ENCODE peak calls at places on chromosomes 13 and 19, in six cellular contexts. P is neuronal stem cell, J is mesendoderm, N is mesenchymal stem cell, A is IMR-90, Y is H1. F is an unnamed sample.

GRCh38 chr19:18000981-18001836 is 6.8 kb upstream of the ARRDC2 start:
- DNase-seq in P (no peak), J (peak), N (peak), A (peak), Y (no peak), F (peak)

GRCh38 chr19:2997720-2998119 is 20.4 kb downstream of the TLE6 start:
- DNase-seq in P (no peak), J (no peak), N (no peak), A (no peak), Y (no peak), F (no peak)

GRCh38 chr19:49911381-49912145 is 14.9 kb upstream of the IL4I1 start:
- DNase-seq in P (no peak), J (no peak), N (peak), A (peak), Y (no peak), F (no peak)

GRCh38 chr19:28980236-28980868 is 232.6 kb downstream of the UQCRFS1 start:
- DNase-seq in P (no peak), J (peak), N (no peak), A (peak), Y (no peak), F (peak)

GRCh38 chr13:20686167-20686566 is 17.3 kb upstream of the IL17D start:
- DNase-seq in P (no peak), J (no peak), N (no peak), A (no peak), Y (no peak), F (no peak)

GRCh38 chr19:44476559-44477408 is 23.5 kb downstream of the ZNF180 start:
- DNase-seq in P (no peak), J (peak), N (peak), A (peak), Y (no peak), F (no peak)

GRCh38 chr19:33052352-33052972 is 12.2 kb downstream of the RHPN2 start:
- DNase-seq in P (no peak), J (no peak), N (peak), A (peak), Y (no peak), F (no peak)

GRCh38 chr13:93227906-93228801 is 1.5 kb downstream of the GPC6 start:
- DNase-seq in P (peak), J (peak), N (peak), A (peak), Y (no peak), F (peak)

GRCh38 chr19:19304186-19304975 is 15.9 kb downstream of the SUGP1 start:
- DNase-seq in P (no peak), J (no peak), N (no peak), A (no peak), Y (no peak), F (no peak)

GRCh38 chr13:100214886-100215285 is 126.0 kb downstream of the PCCA start:
- DNase-seq in P (no peak), J (peak), N (peak), A (peak), Y (no peak), F (no peak)

GRCh38 chr19:17021793-17022590 is 4.6 kb downstream of the CPAMD8 start:
- DNase-seq in P (no peak), J (peak), N (peak), A (peak), Y (no peak), F (no peak)

GRCh38 chr19:39497850-39498261 is 891 bp upstream of the DLL3 start:
- DNase-seq in P (peak), J (peak), N (peak), A (peak), Y (no peak), F (peak)

GRCh38 chr19:33450689-33451088 is 70.9 kb downstream of the PEPD start:
- DNase-seq in P (no peak), J (no peak), N (no peak), A (no peak), Y (no peak), F (no peak)

GRCh38 chr13:89163081-89163480 is 1491.9 kb downstream of the SLITRK5 start:
- DNase-seq in P (no peak), J (no peak), N (no peak), A (no peak), Y (no peak), F (no peak)

GRCh38 chr19:7606289-7606688 is 10.6 kb downstream of the CAMSAP3 start:
- DNase-seq in P (no peak), J (no peak), N (no peak), A (no peak), Y (no peak), F (no peak)

GRCh38 chr13:32176696-32177095 is 138.5 kb downstream of the ZAR1L start:
- DNase-seq in P (no peak), J (no peak), N (no peak), A (no peak), Y (no peak), F (no peak)

GRCh38 chr19:34305221-34306058 is 51.1 kb downstream of the GARRE1 start:
- DNase-seq in P (no peak), J (no peak), N (no peak), A (no peak), Y (no peak), F (no peak)

GRCh38 chr13:74305876-74306275 is 171.7 kb upstream of the KLF12 start:
- DNase-seq in P (no peak), J (peak), N (no peak), A (no peak), Y (no peak), F (peak)

GRCh38 chr13:48730971-48731658 is 77.4 kb downstream of the CYSLTR2 start:
- DNase-seq in P (no peak), J (peak), N (peak), A (peak), Y (no peak), F (no peak)

GRCh38 chr19:3601021-3601420 is 5.7 kb downstream of the TBXA2R start:
- DNase-seq in P (no peak), J (no peak), N (no peak), A (no peak), Y (no peak), F (no peak)

GRCh38 chr13:66210677-66211076 is 1019.5 kb downstream of the PCDH9 start:
- DNase-seq in P (no peak), J (no peak), N (peak), A (peak), Y (no peak), F (no peak)

GRCh38 chr13:110491869-110492268 is 69.7 kb downstream of the RAB20 start:
- DNase-seq in P (no peak), J (no peak), N (no peak), A (no peak), Y (no peak), F (no peak)

GRCh38 chr13:109156181-109156935 is 526.9 kb downstream of the MYO16 start:
- DNase-seq in P (no peak), J (peak), N (peak), A (peak), Y (no peak), F (no peak)

GRCh38 chr13:96397807-96398206 is 307.9 kb downstream of the HS6ST3 start:
- DNase-seq in P (no peak), J (no peak), N (no peak), A (no peak), Y (no peak), F (no peak)

GRCh38 chr19:54188224-54188871 is 1.0 kb downstream of the MBOAT7 start:
- DNase-seq in P (no peak), J (peak), N (peak), A (peak), Y (no peak), F (peak)

GRCh38 chr13:63198076-63198475 is 1782.4 kb upstream of the PCDH20 start:
- DNase-seq in P (no peak), J (no peak), N (no peak), A (peak), Y (no peak), F (no peak)

GRCh38 chr13:73482556-73482955 is 423.8 kb downstream of the KLF5 start:
- DNase-seq in P (no peak), J (no peak), N (no peak), A (no peak), Y (no peak), F (no peak)

GRCh38 chr19:29560313-29561075 is 34.7 kb downstream of the VSTM2B start:
- DNase-seq in P (no peak), J (no peak), N (no peak), A (no peak), Y (no peak), F (no peak)

GRCh38 chr13:111210945-111211469 is 95.9 kb downstream of the ARHGEF7 start:
- DNase-seq in P (no peak), J (peak), N (peak), A (no peak), Y (no peak), F (no peak)

GRCh38 chr13:35479223-35479536 is 2.7 kb upstream of the MAB21L1 start:
- DNase-seq in P (no peak), J (peak), N (no peak), A (no peak), Y (no peak), F (peak)

GRCh38 chr19:3059653-3060052 is 2.6 kb downstream of the TLE5 start:
- DNase-seq in P (no peak), J (no peak), N (no peak), A (no peak), Y (no peak), F (no peak)

GRCh38 chr19:38877781-38878574 is at the start of gene RINL:
- DNase-seq in P (no peak), J (no peak), N (no peak), A (no peak), Y (no peak), F (peak)

GRCh38 chr19:36972594-36972993 is 56.5 kb downstream of the ZNF568 start:
- DNase-seq in P (no peak), J (peak), N (no peak), A (no peak), Y (no peak), F (no peak)

GRCh38 chr19:43697295-43697694 is 18.6 kb upstream of the IRGC start:
- DNase-seq in P (no peak), J (no peak), N (no peak), A (no peak), Y (no peak), F (no peak)

GRCh38 chr19:16382775-16383543 is 58.3 kb downstream of the KLF2 start:
- DNase-seq in P (peak), J (peak), N (peak), A (peak), Y (peak), F (peak)

GRCh38 chr13:28451482-28452217 is 43.3 kb downstream of the FLT1 start:
- DNase-seq in P (no peak), J (peak), N (no peak), A (no peak), Y (no peak), F (peak)

GRCh38 chr13:84994582-84994981 is 804.6 kb downstream of the SLITRK6 start:
- DNase-seq in P (no peak), J (no peak), N (peak), A (no peak), Y (no peak), F (no peak)

DNA sequence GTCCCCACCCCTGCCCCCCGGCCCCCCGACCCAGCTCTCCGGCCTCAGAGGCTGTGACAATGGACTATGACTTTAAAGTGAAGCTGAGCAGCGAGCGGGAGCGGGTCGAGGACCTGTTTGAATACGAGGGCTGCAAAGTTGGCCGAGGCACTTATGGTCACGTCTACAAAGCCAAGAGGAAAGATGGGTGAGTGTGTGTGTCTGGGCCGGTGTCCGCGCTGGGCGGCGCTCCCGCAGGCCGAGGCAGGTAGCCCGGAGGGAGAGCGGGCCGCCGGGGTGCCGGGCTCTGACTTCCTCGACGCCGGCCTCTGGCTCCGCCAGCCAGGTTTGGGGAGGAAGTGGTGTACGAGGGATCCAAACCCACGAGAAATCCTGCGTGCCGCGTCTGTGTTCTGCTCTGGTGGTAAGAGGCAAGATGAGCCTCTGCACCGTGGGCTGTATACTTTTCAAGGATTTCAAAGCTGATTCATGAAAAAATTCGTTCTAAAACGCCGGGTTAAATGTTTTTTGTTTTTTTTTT is 714 bp downstream of the CDK8 start:
- DNase-seq in P (no peak), J (peak), N (peak), A (peak), Y (no peak), F (peak)
- H2BK15ac ChIP-seq in P (no peak), J (no peak), N (no peak), A (no peak), Y (no peak), F (no peak)

GRCh38 chr13:98540476-98540875 is 36.4 kb downstream of the STK24 start:
- DNase-seq in P (no peak), J (no peak), N (no peak), A (no peak), Y (no peak), F (no peak)
- H3K4ac ChIP-seq in P (no peak), J (no peak), N (no peak), A (peak), Y (no peak), F (no peak)

GRCh38 chr13:43804461-43805070 is 17.8 kb upstream of the ENOX1 start:
- DNase-seq in P (peak), J (peak), N (peak), A (peak), Y (no peak), F (no peak)

GRCh38 chr13:43802511-43802910 is 15.7 kb upstream of the ENOX1 start:
- DNase-seq in P (no peak), J (no peak), N (no peak), A (no peak), Y (no peak), F (no peak)

GRCh38 chr13:43800828-43801227 is 14.1 kb upstream of the ENOX1 start:
- DNase-seq in P (no peak), J (no peak), N (no peak), A (no peak), Y (no peak), F (no peak)

GRCh38 chr13:43805681-43806128 is 18.9 kb upstream of the ENOX1 start:
- DNase-seq in P (no peak), J (peak), N (peak), A (peak), Y (no peak), F (no peak)

DNA sequence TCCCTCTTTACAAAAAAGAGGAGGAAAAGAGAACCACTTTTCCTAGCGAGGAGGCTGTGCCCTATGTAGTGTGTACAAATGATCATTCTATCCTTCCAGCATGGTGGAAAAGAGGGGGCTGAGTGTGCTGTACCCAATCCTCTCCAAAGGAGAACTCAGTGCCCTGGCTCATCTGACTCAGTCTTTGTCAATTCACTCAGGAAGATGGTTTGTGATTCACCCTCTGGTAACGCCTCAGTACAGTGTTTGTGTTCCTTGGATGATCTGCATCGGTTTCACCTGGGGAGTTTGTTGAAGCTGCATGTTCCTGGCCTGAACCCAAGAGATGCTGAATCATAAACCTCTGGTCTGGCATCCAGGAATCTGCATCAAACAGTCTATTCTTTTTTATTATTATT is 18.3 kb upstream of the ENOX1 start:
- DNase-seq in P (no peak), J (peak), N (peak), A (peak), Y (no peak), F (no peak)
- H3K27ac ChIP-seq in P (no peak), J (no peak), N (peak), A (peak), Y (no peak), F (no peak)

GRCh38 chr13:113948034-113948742 is 25.7 kb downstream of the C13orf46 start:
- DNase-seq in P (no peak), J (no peak), N (no peak), A (no peak), Y (no peak), F (no peak)

GRCh38 chr13:113947321-113948033 is 26.4 kb downstream of the C13orf46 start:
- DNase-seq in P (no peak), J (peak), N (peak), A (peak), Y (no peak), F (peak)

GRCh38 chr13:113943821-113944565 is 29.9 kb downstream of the C13orf46 start:
- DNase-seq in P (no peak), J (no peak), N (no peak), A (no peak), Y (no peak), F (no peak)

GRCh38 chr13:113946409-113947181 is 27.3 kb downstream of the C13orf46 start:
- DNase-seq in P (no peak), J (no peak), N (no peak), A (no peak), Y (no peak), F (no peak)

DNA sequence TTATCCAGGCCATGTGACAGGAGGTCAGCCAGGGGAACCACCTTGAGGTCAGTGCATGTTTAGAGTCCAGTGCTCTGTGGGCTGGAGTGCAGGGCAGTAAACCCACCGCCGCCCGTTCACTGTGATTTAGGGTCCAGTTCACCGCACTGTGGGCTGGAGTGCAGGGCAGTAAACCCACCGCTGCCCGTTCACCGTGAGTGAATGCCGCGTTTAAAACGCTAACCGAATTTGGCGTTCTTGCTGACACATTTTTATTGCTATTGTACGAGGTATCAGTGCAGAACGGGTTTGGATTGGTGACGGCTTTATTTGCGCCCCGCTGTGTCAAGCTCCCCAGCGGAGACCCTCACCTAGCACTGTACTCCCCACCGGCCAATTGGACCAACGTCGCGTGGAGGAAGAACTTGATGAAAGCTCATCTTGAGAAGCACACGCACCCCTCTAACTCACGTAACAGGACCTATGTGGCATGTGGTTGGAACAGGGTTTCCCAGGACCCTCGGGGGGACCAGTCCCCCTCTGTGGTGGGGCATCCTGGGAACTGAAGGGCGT is 27.9 kb downstream of the C13orf46 start:
- DNase-seq in P (no peak), J (no peak), N (no peak), A (no peak), Y (no peak), F (no peak)
- H2BK15ac ChIP-seq in P (no peak), J (no peak), N (no peak), A (no peak), Y (no peak), F (no peak)

GRCh38 chr19:10747674-10748073 is 29.8 kb downstream of the DNM2 start:
- DNase-seq in P (no peak), J (no peak), N (no peak), A (no peak), Y (no peak), F (no peak)

GRCh38 chr19:10747271-10747670 is 29.4 kb downstream of the DNM2 start:
- DNase-seq in P (no peak), J (peak), N (no peak), A (no peak), Y (no peak), F (no peak)

GRCh38 chr19:10742494-10742893 is 24.6 kb downstream of the DNM2 start:
- DNase-seq in P (no peak), J (no peak), N (no peak), A (no peak), Y (no peak), F (no peak)

GRCh38 chr19:10744222-10744847 is 26.5 kb downstream of the DNM2 start:
- DNase-seq in P (no peak), J (no peak), N (no peak), A (no peak), Y (no peak), F (no peak)

DNA sequence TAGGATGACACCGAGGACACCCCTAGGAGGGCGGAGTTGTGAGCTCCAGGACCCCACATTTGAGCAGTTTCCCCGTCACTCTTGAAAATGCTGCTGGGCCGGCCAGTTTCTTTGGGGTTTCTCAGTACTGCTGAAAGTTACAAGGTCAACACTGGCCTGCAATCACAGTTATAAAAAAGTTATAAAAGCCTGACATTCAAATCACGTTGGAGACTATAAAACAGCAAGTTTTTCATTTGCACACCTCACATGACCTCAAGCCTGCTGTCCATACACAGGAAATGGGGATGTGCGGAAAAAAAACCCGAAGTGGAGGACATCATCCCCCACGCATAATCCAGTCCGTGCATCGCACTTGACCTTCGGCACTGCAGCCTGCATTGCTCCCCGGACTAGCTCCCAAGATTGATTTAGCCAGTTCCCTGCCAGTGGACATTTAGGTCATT is 27.0 kb downstream of the DNM2 start:
- DNase-seq in P (no peak), J (no peak), N (no peak), A (no peak), Y (no peak), F (no peak)
- H3K4ac ChIP-seq in P (no peak), J (no peak), N (no peak), A (no peak), Y (no peak), F (no peak)

GRCh38 chr13:78657699-78658629 is 991 bp downstream of the OBI1 start:
- DNase-seq in P (peak), J (peak), N (peak), A (peak), Y (no peak), F (peak)
- H3K27ac ChIP-seq in P (peak), J (no peak), N (peak), A (peak), Y (peak), F (peak)

DNA sequence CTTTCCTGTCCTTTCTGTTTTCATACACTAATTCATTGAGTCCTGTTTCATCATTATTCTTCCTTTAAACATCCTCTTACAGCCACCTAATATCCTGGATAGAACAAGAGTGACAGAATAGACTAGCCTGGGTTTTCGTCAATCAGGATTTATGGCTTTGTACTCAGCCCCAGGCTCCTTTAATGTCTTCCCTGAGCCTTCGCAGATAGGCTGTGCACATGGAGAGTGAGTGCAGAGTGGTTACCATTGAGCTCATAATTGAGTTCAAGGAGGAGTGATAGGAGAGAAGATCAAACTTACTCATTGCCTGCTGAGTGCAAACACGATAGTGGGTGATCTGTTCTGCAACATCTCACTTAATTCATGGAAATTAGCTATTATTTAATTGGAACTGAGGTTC is 304.9 kb downstream of the TDRD3 start:
- DNase-seq in P (no peak), J (no peak), N (no peak), A (no peak), Y (no peak), F (no peak)
- H2BK15ac ChIP-seq in P (no peak), J (no peak), N (no peak), A (no peak), Y (no peak), F (no peak)

F was measured in H9.